ENCODE peak calls at places on chromosomes 11 and 22, in five cellular contexts. One of them, this sample, is unnamed.

GRCh38 chr11:19597194-19597593 is 115.4 kb upstream of the NAV2 start:
- DNase-seq in NCI-H748 treated with DMSO at 0.1 percent for 48 hours: no peak
- DNase-seq in neuronal stem cell: no peak
- DNase-seq in lower lobe of right lung: no peak
- DNase-seq in mucosa of descending colon: no peak
- DNase-seq in this sample: no peak

GRCh38 chr11:96827164-96827563 is 437.4 kb downstream of the JRKL start:
- DNase-seq in mucosa of descending colon: no peak
- DNase-seq in lower lobe of right lung: no peak
- DNase-seq in NCI-H748 treated with DMSO at 0.1 percent for 48 hours: no peak
- DNase-seq in neuronal stem cell: peak
- DNase-seq in this sample: peak

GRCh38 chr11:12441081-12441801 is 63.9 kb downstream of the PARVA start:
- DNase-seq in NCI-H748 treated with DMSO at 0.1 percent for 48 hours: no peak
- DNase-seq in neuronal stem cell: no peak
- DNase-seq in mucosa of descending colon: no peak
- DNase-seq in lower lobe of right lung: no peak
- DNase-seq in this sample: no peak

GRCh38 chr11:20397281-20397680 is 9.8 kb downstream of the PRMT3 start:
- DNase-seq in lower lobe of right lung: no peak
- DNase-seq in NCI-H748 treated with DMSO at 0.1 percent for 48 hours: peak
- DNase-seq in mucosa of descending colon: no peak
- DNase-seq in neuronal stem cell: no peak
- DNase-seq in this sample: peak

GRCh38 chr11:64094463-64095223 is 58.9 kb downstream of the FLRT1 start:
- DNase-seq in lower lobe of right lung: no peak
- DNase-seq in mucosa of descending colon: no peak
- DNase-seq in neuronal stem cell: peak
- DNase-seq in NCI-H748 treated with DMSO at 0.1 percent for 48 hours: no peak
- DNase-seq in this sample: peak

GRCh38 chr11:10305262-10305963 is 540 bp downstream of the ADM start:
- DNase-seq in neuronal stem cell: no peak
- DNase-seq in NCI-H748 treated with DMSO at 0.1 percent for 48 hours: peak
- DNase-seq in lower lobe of right lung: peak
- DNase-seq in mucosa of descending colon: peak
- DNase-seq in this sample: peak

GRCh38 chr11:71265559-71266092 is 13.2 kb upstream of the SHANK2 start:
- DNase-seq in lower lobe of right lung: no peak
- DNase-seq in neuronal stem cell: no peak
- DNase-seq in NCI-H748 treated with DMSO at 0.1 percent for 48 hours: no peak
- DNase-seq in mucosa of descending colon: no peak
- DNase-seq in this sample: no peak

GRCh38 chr11:123443851-123444623 is 14.0 kb downstream of the GRAMD1B start:
- DNase-seq in neuronal stem cell: no peak
- DNase-seq in NCI-H748 treated with DMSO at 0.1 percent for 48 hours: no peak
- DNase-seq in mucosa of descending colon: no peak
- DNase-seq in lower lobe of right lung: no peak
- DNase-seq in this sample: no peak

GRCh38 chr22:38172489-38173155 is 9.0 kb downstream of the PLA2G6 start:
- DNase-seq in mucosa of descending colon: peak
- DNase-seq in lower lobe of right lung: peak
- DNase-seq in NCI-H748 treated with DMSO at 0.1 percent for 48 hours: no peak
- DNase-seq in neuronal stem cell: no peak
- DNase-seq in this sample: no peak

GRCh38 chr22:27597703-27598444 is 203.7 kb downstream of the MN1 start:
- DNase-seq in neuronal stem cell: no peak
- DNase-seq in NCI-H748 treated with DMSO at 0.1 percent for 48 hours: no peak
- DNase-seq in mucosa of descending colon: no peak
- DNase-seq in lower lobe of right lung: no peak
- DNase-seq in this sample: no peak

GRCh38 chr11:110349109-110349996 is 52.9 kb upstream of the RDX start:
- DNase-seq in NCI-H748 treated with DMSO at 0.1 percent for 48 hours: no peak
- DNase-seq in lower lobe of right lung: no peak
- DNase-seq in mucosa of descending colon: no peak
- DNase-seq in neuronal stem cell: no peak
- DNase-seq in this sample: peak

GRCh38 chr11:118295834-118296454 is 8.6 kb upstream of the CD3E start:
- DNase-seq in NCI-H748 treated with DMSO at 0.1 percent for 48 hours: no peak
- DNase-seq in mucosa of descending colon: no peak
- DNase-seq in neuronal stem cell: no peak
- DNase-seq in lower lobe of right lung: no peak
- DNase-seq in this sample: peak

GRCh38 chr11:132997396-132997795 is 534.9 kb downstream of the OPCML start:
- DNase-seq in NCI-H748 treated with DMSO at 0.1 percent for 48 hours: no peak
- DNase-seq in lower lobe of right lung: no peak
- DNase-seq in neuronal stem cell: no peak
- DNase-seq in mucosa of descending colon: no peak
- DNase-seq in this sample: no peak

GRCh38 chr11:110286298-110287040 is 9.9 kb downstream of the RDX start:
- DNase-seq in NCI-H748 treated with DMSO at 0.1 percent for 48 hours: peak
- DNase-seq in mucosa of descending colon: no peak
- DNase-seq in neuronal stem cell: no peak
- DNase-seq in lower lobe of right lung: no peak
- DNase-seq in this sample: no peak

GRCh38 chr22:38569972-38570840 is at the start of gene DMC1:
- DNase-seq in mucosa of descending colon: peak
- DNase-seq in NCI-H748 treated with DMSO at 0.1 percent for 48 hours: peak
- DNase-seq in neuronal stem cell: peak
- DNase-seq in lower lobe of right lung: peak
- DNase-seq in this sample: peak